ENCODE peak calls at places on chromosomes 3 and 15, in four cellular contexts. B is HL-60, D is hepatic stellate cell, C is putamen. N is an unnamed sample.

GRCh38 chr3:186589115-186589514 is 18.6 kb downstream of the DNAJB11 start:
- DNase-seq in B (peak; percentile 49), D (no peak), C (no peak), N (no peak)

GRCh38 chr3:38121832-38122461 is 15.0 kb downstream of the ACAA1 start:
- DNase-seq in B (no peak), D (no peak), C (no peak), N (no peak)

GRCh38 chr3:189995129-189995528 is 125.6 kb downstream of the P3H2 start:
- DNase-seq in B (no peak), D (no peak), C (no peak), N (peak; percentile 45)

GRCh38 chr3:156483961-156484787 is 70.7 kb downstream of the SSR3 start:
- DNase-seq in B (peak; percentile 12), D (no peak), C (peak; percentile 73), N (peak; percentile 26)

GRCh38 chr3:127135241-127136023 is 57.5 kb upstream of the PRR23E start:
- DNase-seq in B (no peak), D (no peak), C (peak; percentile 67), N (peak; percentile 31)

GRCh38 chr3:50687916-50688315 is 13.2 kb downstream of the DOCK3 start:
- DNase-seq in B (no peak), D (no peak), C (no peak), N (no peak)

GRCh38 chr15:76239786-76240185 is 71.5 kb downstream of the ETFA start:
- DNase-seq in B (no peak), D (no peak), C (no peak), N (peak; percentile 41)

GRCh38 chr15:85993116-85993515 is 86.6 kb upstream of the AGBL1 start:
- DNase-seq in B (no peak), D (no peak), C (peak; percentile 15), N (peak; percentile 66)

GRCh38 chr15:65532738-65533051 is 2.4 kb downstream of the HACD3 start:
- DNase-seq in B (no peak), D (no peak), C (no peak), N (no peak)

GRCh38 chr3:151580592-151580991 is 119.7 kb upstream of the IGSF10 start:
- DNase-seq in B (no peak), D (peak; percentile 5), C (no peak), N (no peak)

GRCh38 chr3:32510075-32510724 is 7.5 kb upstream of the CMTM6 start:
- DNase-seq in B (no peak), D (peak; percentile 71), C (peak; percentile 75), N (peak; percentile 87)

GRCh38 chr3:71428841-71429609 is 154.5 kb downstream of the FOXP1 start:
- DNase-seq in B (no peak), D (peak; percentile 34), C (no peak), N (no peak)